ENCODE peak calls at places on chromosomes 5 and 9, in seven cellular contexts. S is ascending aorta, E is SJSA1, R is left ventricle myocardium inferior, N is fibroblast of lung, I is gastrocnemius medialis, M is iPS DF 6.9. P is an unnamed sample.

GRCh38 chr9:86413966-86414880 is 60.0 kb upstream of the TUT7 start:
- DNase-seq in R (no peak), I (no peak), M (no peak), S (no peak), N (peak), E (no peak), P (no peak)

GRCh38 chr9:23590601-23591000 is 235.4 kb downstream of the ELAVL2 start:
- DNase-seq in R (no peak), E (no peak), M (no peak), S (no peak), N (no peak), I (no peak), P (no peak)

GRCh38 chr9:14722391-14723035 is at the start of gene CER1:
- DNase-seq in N (no peak), E (no peak), M (peak), S (no peak), I (no peak), R (no peak), P (no peak)

GRCh38 chr9:130949188-130950038 is 10.4 kb upstream of the FIBCD1 start:
- DNase-seq in E (no peak), R (no peak), I (no peak), M (no peak), S (no peak), N (no peak), P (no peak)

GRCh38 chr5:102583663-102584062 is 84.9 kb upstream of the SLCO6A1 start:
- DNase-seq in R (no peak), N (no peak), E (no peak), I (no peak), M (no peak), S (no peak), P (no peak)

GRCh38 chr9:87395804-87396458 is 101.7 kb upstream of the DAPK1 start:
- DNase-seq in E (no peak), I (no peak), R (no peak), S (no peak), N (peak), M (no peak), P (no peak)

GRCh38 chr9:1050125-1050895 is at the start of gene DMRT2:
- DNase-seq in E (no peak), R (peak), M (peak), I (peak), N (peak), S (peak), P (peak)

GRCh38 chr5:115160975-115161475 is 8.7 kb downstream of the TRIM36 start:
- DNase-seq in R (no peak), E (no peak), S (no peak), I (no peak), M (no peak), N (no peak), P (no peak)

GRCh38 chr5:142466195-142466951 is 141.6 kb upstream of the SPRY4 start:
- DNase-seq in E (no peak), I (no peak), S (no peak), N (peak), M (no peak), R (no peak), P (no peak)

GRCh38 chr5:10111575-10111974 is 138.1 kb downstream of the ATPSCKMT start:
- DNase-seq in I (no peak), S (no peak), M (peak), E (peak), N (peak), R (no peak), P (no peak)

GRCh38 chr9:95129651-95130291 is 187.7 kb downstream of the FANCC start:
- DNase-seq in I (no peak), M (no peak), N (no peak), S (no peak), R (no peak), E (no peak), P (no peak)

GRCh38 chr9:105126233-105126632 is 118.2 kb upstream of the SLC44A1 start:
- DNase-seq in E (no peak), I (no peak), S (no peak), N (peak), M (no peak), R (no peak), P (no peak)

GRCh38 chr9:111914749-111915424 is 18.3 kb downstream of the UGCG start:
- DNase-seq in R (no peak), S (no peak), M (no peak), E (no peak), N (no peak), I (no peak), P (no peak)

GRCh38 chr9:72127753-72128152 is 21.5 kb upstream of the GDA start:
- DNase-seq in S (no peak), E (no peak), M (no peak), N (no peak), R (no peak), I (no peak), P (no peak)

GRCh38 chr5:102807878-102808502 is 52.9 kb downstream of the PAM start:
- DNase-seq in N (peak), S (no peak), E (no peak), I (no peak), M (no peak), R (no peak), P (no peak)

GRCh38 chr5:8650197-8650596 is 781.2 kb downstream of the MTRR start:
- DNase-seq in E (no peak), I (no peak), R (no peak), M (no peak), S (no peak), N (peak), P (no peak)

GRCh38 chr5:35478856-35479682 is 138.6 kb upstream of the SPEF2 start:
- DNase-seq in R (no peak), M (no peak), I (no peak), E (no peak), N (peak), S (no peak), P (no peak)

GRCh38 chr9:93309889-93310425 is 126.0 kb downstream of the WNK2 start:
- DNase-seq in I (no peak), R (no peak), N (no peak), E (no peak), M (no peak), S (no peak), P (no peak)

GRCh38 chr5:91521313-91521712 is 138.2 kb upstream of the ARRDC3 start:
- DNase-seq in R (no peak), I (no peak), S (no peak), N (peak), E (no peak), M (no peak), P (no peak)

GRCh38 chr9:120402741-120403542 is 177.0 kb downstream of the CDK5RAP2 start:
- DNase-seq in M (no peak), S (no peak), N (peak), R (no peak), E (peak), I (no peak), P (no peak)

GRCh38 chr9:7844283-7844682 is 44.7 kb upstream of the DMAC1 start:
- DNase-seq in E (no peak), I (no peak), R (no peak), M (peak), S (no peak), N (peak), P (no peak)

GRCh38 chr9:72596451-72597180 is 75.2 kb downstream of the TMC1 start:
- DNase-seq in R (no peak), N (peak), E (no peak), S (no peak), M (no peak), I (no peak), P (no peak)

GRCh38 chr9:137550958-137551655 is 572 bp upstream of the MRPL41 start:
- DNase-seq in S (no peak), R (no peak), E (peak), N (no peak), I (peak), M (peak), P (peak)

GRCh38 chr5:35335752-35336151 is 105.5 kb upstream of the PRLR start:
- DNase-seq in E (no peak), N (no peak), S (no peak), M (no peak), R (no peak), I (no peak), P (no peak)

GRCh38 chr9:119951591-119951990 is 582.4 kb upstream of the BRINP1 start:
- DNase-seq in N (no peak), I (no peak), S (no peak), E (no peak), M (no peak), R (no peak), P (no peak)

GRCh38 chr5:178526796-178527457 is 63.3 kb downstream of the COL23A1 start:
- DNase-seq in E (no peak), S (no peak), N (no peak), M (no peak), R (no peak), I (no peak), P (no peak)

GRCh38 chr9:89177021-89177400 is 1.6 kb downstream of the SHC3 start:
- DNase-seq in E (no peak), N (peak), I (no peak), S (no peak), M (no peak), R (no peak), P (no peak)

GRCh38 chr9:125416517-125416916 is 154.9 kb downstream of the GAPVD1 start:
- DNase-seq in E (no peak), S (no peak), R (no peak), N (no peak), M (no peak), I (no peak), P (no peak)

GRCh38 chr9:129362287-129363098 is 184.4 kb upstream of the IER5L start:
- DNase-seq in S (no peak), M (no peak), R (no peak), N (no peak), I (no peak), E (no peak), P (peak)

GRCh38 chr5:143355710-143356109 is 47.8 kb downstream of the NR3C1 start:
- DNase-seq in R (peak), E (peak), I (peak), S (no peak), M (no peak), N (peak), P (peak)

GRCh38 chr5:159257629-159258283 is 5.3 kb upstream of the UBLCP1 start:
- DNase-seq in M (no peak), I (no peak), S (no peak), R (no peak), E (no peak), N (no peak), P (no peak)

GRCh38 chr9:135952664-135953206 is 8.4 kb downstream of the UBAC1 start:
- DNase-seq in R (no peak), I (no peak), N (no peak), E (no peak), M (no peak), S (no peak), P (peak)
- H3K27ac ChIP-seq in R (no peak), I (peak), N (no peak), E (no peak), M (no peak), S (no peak), P (no peak)

GRCh38 chr9:113929634-113930092 is 53.6 kb downstream of the ZNF618 start:
- DNase-seq in R (no peak), N (peak), M (no peak), I (no peak), E (peak), S (no peak), P (no peak)
- H3K27ac ChIP-seq in R (no peak), N (no peak), M (no peak), I (no peak), E (no peak), S (peak), P (peak)

DNA sequence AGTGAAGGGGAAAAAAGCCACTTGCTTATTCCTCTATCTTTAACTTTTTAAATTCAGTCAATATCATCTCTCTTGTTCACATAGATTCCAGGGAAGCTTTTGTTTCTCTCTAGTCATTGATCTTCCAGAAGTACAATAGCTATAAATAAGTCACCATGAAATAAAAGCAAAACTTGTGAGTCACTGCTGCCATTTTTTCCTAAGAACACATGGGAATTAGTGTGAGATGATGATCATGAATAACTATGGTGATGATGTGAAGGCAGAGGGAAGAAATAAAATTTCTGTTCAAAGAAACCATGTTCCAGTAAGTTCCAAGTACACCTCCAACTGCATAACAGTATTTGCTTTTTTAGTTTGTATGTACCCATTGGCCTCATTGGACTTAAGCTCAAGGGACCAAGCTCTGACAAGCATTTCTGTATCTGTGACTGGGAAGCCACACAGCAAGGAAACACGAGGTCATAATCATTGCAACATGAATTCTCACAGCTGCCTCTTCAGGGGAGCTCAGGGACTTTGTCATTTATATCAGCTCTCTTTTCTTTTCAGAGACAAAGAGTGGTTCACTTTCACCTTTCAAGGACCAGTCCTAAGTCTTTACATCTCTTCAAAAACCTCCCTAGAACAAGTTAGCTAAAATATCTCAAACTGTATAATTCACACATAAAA is 58.8 kb downstream of the ADAMTS12 start:
- DNase-seq in E (no peak), S (no peak), N (peak), M (no peak), I (no peak), R (no peak), P (no peak)
- H3K27ac ChIP-seq in E (no peak), S (no peak), N (no peak), M (no peak), I (no peak), R (no peak), P (no peak)

GRCh38 chr5:1665231-1665630 is 134.4 kb downstream of the MRPL36 start:
- DNase-seq in I (no peak), S (no peak), E (peak), R (no peak), M (no peak), N (no peak), P (peak)
- H3K27ac ChIP-seq in I (no peak), S (no peak), E (no peak), R (no peak), M (no peak), N (no peak), P (no peak)

P was measured in kidney.